ENCODE peak calls at places on chromosomes 4 and X, in four cellular contexts. L is stimulated activated naive CD4-positive, alpha-beta T cell treated with Interleukin-2 at 50 U/mL for 16 hours; M is activated T-helper 1 cell treated with Interleukin-2 at 50 U/mL for 16 hours; D is IMR-90. P is an unnamed sample.

GRCh38 chrX:20254712-20255299 is 11.9 kb downstream of the RPS6KA3 start:
- DNase-seq in D (peak), M (no peak), L (no peak), P (no peak)

GRCh38 chrX:13432376-13432775 is 112.5 kb upstream of the ATXN3L start:
- DNase-seq in M (no peak), L (no peak), D (peak), P (no peak)

GRCh38 chr4:40621229-40621591 is 8.5 kb downstream of the RBM47 start:
- DNase-seq in L (no peak), M (no peak), D (no peak), P (no peak)

GRCh38 chr4:5971077-5971447 is 47.2 kb downstream of the C4orf50 start:
- DNase-seq in D (no peak), L (no peak), M (no peak), P (no peak)

GRCh38 chrX:45011131-45011530 is 138.1 kb downstream of the KDM6A start:
- DNase-seq in M (no peak), L (no peak), D (peak), P (no peak)

GRCh38 chr4:152536545-152537182 is 772 bp upstream of the FBXW7 start:
- DNase-seq in M (no peak), D (peak), L (peak), P (peak)

GRCh38 chrX:3181846-3182245 is 140.6 kb downstream of the ARSF start:
- DNase-seq in D (no peak), M (no peak), L (no peak), P (no peak)

GRCh38 chr4:820230-821172 is 5.4 kb downstream of the CPLX1 start:
- DNase-seq in D (no peak), M (no peak), L (no peak), P (no peak)

GRCh38 chr4:1283711-1284110 is 6.0 kb upstream of the MAEA start:
- DNase-seq in M (no peak), L (no peak), D (no peak), P (no peak)

GRCh38 chrX:153735274-153735673 is 10.6 kb downstream of the ABCD1 start:
- DNase-seq in L (no peak), D (no peak), M (no peak), P (peak)

GRCh38 chr4:2364654-2365053 is 53.8 kb downstream of the ZFYVE28 start:
- DNase-seq in D (no peak), L (peak), M (peak), P (no peak)

GRCh38 chr4:10619220-10619619 is 65.3 kb downstream of the CLNK start:
- DNase-seq in D (peak), L (no peak), M (no peak), P (peak)

P was measured in Jurkat, Clone E6-1.